ENCODE peak calls at places on chromosome 1, in eight cellular contexts. O is left ventricle myocardium inferior, W is hepatocyte, D is adrenal gland, J is iPS DF 6.9, C is tibial nerve, P is prostate gland, Y is GM23248. Z is an unnamed sample.

GRCh38 chr1:208159542-208160258 is 84.5 kb downstream of the PLXNA2 start:
- DNase-seq in P (no peak), Y (peak; percentile 80), W (peak; percentile 74), C (no peak), O (no peak), D (no peak), J (no peak), Z (no peak)

GRCh38 chr1:8162168-8162567 is 136.1 kb upstream of the ERRFI1 start:
- DNase-seq in D (no peak), P (no peak), J (no peak), Y (no peak), W (no peak), C (no peak), O (no peak), Z (no peak)

GRCh38 chr1:1425753-1426495 is 4.8 kb upstream of the ANKRD65 start:
- DNase-seq in W (no peak), P (no peak), D (no peak), C (no peak), Y (no peak), O (no peak), J (no peak), Z (peak; percentile 42)

GRCh38 chr1:212968385-212968863 is 18.1 kb downstream of the VASH2 start:
- DNase-seq in P (no peak), Y (no peak), O (no peak), J (no peak), W (no peak), D (no peak), C (no peak), Z (no peak)

GRCh38 chr1:85134583-85135455 is 66.0 kb downstream of the SYDE2 start:
- DNase-seq in O (no peak), J (no peak), Y (peak; percentile 75), D (peak; percentile 24), P (no peak), W (peak; percentile 64), C (no peak), Z (no peak)

GRCh38 chr1:11550664-11551283 is 71.8 kb downstream of the DISP3 start:
- DNase-seq in O (peak; percentile 42), Y (peak; percentile 83), D (peak; percentile 74), W (peak; percentile 92), C (no peak), P (peak; percentile 51), J (peak; percentile 70), Z (no peak)

GRCh38 chr1:22163578-22163977 is 20.7 kb upstream of the WNT4 start:
- DNase-seq in W (no peak), O (no peak), D (no peak), J (no peak), C (no peak), P (no peak), Y (no peak), Z (no peak)

GRCh38 chr1:236913371-236914037 is 90.7 kb downstream of the MT1HL1 start:
- DNase-seq in O (no peak), W (no peak), Y (peak; percentile 81), D (no peak), P (no peak), C (no peak), J (no peak), Z (no peak)

GRCh38 chr1:8113257-8114220 is 87.4 kb upstream of the ERRFI1 start:
- DNase-seq in J (no peak), P (no peak), C (no peak), O (no peak), Y (peak; percentile 37), W (no peak), D (no peak), Z (no peak)

GRCh38 chr1:71014110-71014509 is 33.5 kb downstream of the PTGER3 start:
- DNase-seq in W (no peak), J (no peak), P (no peak), D (no peak), O (no peak), C (no peak), Y (peak; percentile 32), Z (no peak)

GRCh38 chr1:17093822-17094393 is 25.3 kb downstream of the PADI2 start:
- DNase-seq in P (no peak), D (no peak), Y (no peak), J (no peak), C (no peak), O (no peak), W (no peak), Z (no peak)

GRCh38 chr1:162629651-162630050 is 2.6 kb upstream of the DDR2 start:
- DNase-seq in P (no peak), Y (peak; percentile 84), J (no peak), C (no peak), D (no peak), O (no peak), W (no peak), Z (no peak)

DNA sequence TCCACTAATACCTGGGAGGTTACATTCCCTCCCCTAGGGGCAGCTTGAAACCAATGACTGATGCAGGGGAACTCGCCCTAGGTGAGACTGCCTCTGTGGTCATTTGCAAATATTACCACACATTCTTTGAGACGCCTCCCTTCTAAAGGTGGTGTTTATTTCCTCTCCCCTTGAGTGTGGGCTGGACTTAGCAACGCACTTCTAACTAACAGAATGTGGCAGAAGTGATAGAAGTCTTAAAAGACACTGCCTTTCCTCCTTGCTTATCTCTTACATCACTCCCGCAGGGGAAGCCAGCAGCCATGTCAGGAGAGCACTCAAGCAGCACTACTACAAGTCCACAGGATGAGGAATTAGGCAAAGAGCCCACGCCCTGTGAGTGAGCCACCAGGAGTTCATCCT is 14.7 kb upstream of the MATN1 start:
- DNase-seq in W (no peak), O (no peak), Y (no peak), J (no peak), P (no peak), D (no peak), C (no peak), Z (no peak)
- H3K27ac ChIP-seq in W (peak overlapping the region; percentile 35), O (no peak overlapping the region), Y (no peak overlapping the region), J (no peak overlapping the region), P (no peak overlapping the region), D (no peak overlapping the region), C (no peak overlapping the region), Z (no peak overlapping the region)

GRCh38 chr1:231338270-231339128 is at the start of gene SPRTN:
- DNase-seq in J (no peak), P (no peak), Y (peak; percentile 49), D (no peak), W (no peak), O (no peak), C (no peak), Z (no peak)

GRCh38 chr1:231337472-231338269 is at the start of gene EXOC8:
- DNase-seq in C (peak; percentile 91), O (peak; percentile 93), J (peak; percentile 97), P (peak; percentile 92), Y (peak; percentile 98), W (peak; percentile 98), D (peak; percentile 97), Z (peak; percentile 99)

GRCh38 chr1:231335663-231336602 is 1.7 kb downstream of the EXOC8 start:
- DNase-seq in Y (peak; percentile 47), W (no peak), P (no peak), D (no peak), O (no peak), J (no peak), C (no peak), Z (no peak)

GRCh38 chr1:231337043-231337471 is 595 bp downstream of the EXOC8 start:
- DNase-seq in D (peak; percentile 34), P (no peak), C (no peak), J (no peak), W (no peak), Y (no peak), O (peak; percentile 29), Z (peak; percentile 64)

DNA sequence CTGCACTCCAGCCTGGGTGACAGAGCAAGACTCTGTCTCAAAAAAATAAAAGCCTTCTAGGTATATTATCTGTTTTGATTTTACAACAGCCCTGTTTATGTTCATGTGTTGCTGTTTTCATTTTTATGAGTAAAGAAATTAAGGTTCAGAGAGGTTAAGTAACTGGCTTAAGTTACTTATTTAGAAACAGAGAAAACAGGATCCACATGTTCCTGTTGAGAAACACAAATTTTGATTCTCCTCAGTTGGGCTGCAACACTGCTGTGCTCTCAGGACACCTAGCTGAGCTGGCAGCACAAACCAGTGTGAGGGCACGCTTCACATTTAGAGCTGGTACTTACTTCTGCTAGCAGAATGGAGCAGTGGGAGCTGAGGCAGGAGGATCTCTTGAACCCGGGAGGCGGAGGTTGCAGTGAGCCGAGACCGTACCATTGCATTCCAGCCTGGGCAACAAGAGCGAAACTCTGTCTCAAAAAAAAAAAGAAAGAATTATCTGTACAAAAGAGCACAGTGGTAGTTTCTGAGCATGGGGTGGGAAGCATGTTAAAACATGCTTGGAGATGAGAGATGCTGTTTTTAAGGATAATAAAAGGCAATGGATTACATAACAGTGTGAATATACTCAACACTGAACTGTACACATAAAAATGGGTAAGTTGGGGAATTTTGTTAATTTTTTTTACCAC is 2.4 kb downstream of the SPRTN start:
- DNase-seq in C (no peak), J (no peak), O (no peak), Y (no peak), D (no peak), P (no peak), W (no peak), Z (no peak)
- H3K36me3 ChIP-seq in C (peaks cover 33% of the 10 kb centered on the region), J (peaks cover 2% of the 10 kb centered on the region), O (peaks cover 10% of the 10 kb centered on the region), Y (peaks cover 4% of the 10 kb centered on the region), D (no peaks in the 10 kb centered on the region), P (no peaks in the 10 kb centered on the region), W (no peaks in the 10 kb centered on the region), Z (peaks cover 5% of the 10 kb centered on the region)

DNA sequence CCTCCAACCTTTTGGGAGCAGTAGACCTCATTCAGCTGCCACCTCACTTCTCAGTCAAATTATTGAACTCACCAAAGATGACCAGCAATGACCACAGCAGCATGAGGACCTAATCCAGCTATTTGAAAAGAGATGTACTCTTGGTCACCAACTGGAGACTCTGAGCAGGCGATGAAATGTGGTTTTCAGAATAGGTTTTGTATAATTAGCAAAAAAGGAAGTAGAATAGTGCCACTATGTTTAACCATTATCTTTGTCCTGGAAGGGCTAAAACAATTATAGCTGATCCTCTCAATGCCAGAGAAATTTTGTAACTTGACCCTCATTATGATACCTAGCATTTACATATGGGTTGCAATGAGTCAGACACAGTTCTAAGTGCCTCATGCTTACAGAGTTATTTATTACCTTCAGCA is at the start of gene FCRL2:
- DNase-seq in C (no peak), D (no peak), Y (no peak), J (no peak), O (no peak), P (no peak), W (no peak), Z (no peak)
- H3K4me1 ChIP-seq in C (no peaks in the 10 kb centered on the region), D (no peaks in the 10 kb centered on the region), Y (no peaks in the 10 kb centered on the region), J (no peaks in the 10 kb centered on the region), O (no peaks in the 10 kb centered on the region), P (no peaks in the 10 kb centered on the region), W (no peaks in the 10 kb centered on the region), Z (no peaks in the 10 kb centered on the region)

DNA sequence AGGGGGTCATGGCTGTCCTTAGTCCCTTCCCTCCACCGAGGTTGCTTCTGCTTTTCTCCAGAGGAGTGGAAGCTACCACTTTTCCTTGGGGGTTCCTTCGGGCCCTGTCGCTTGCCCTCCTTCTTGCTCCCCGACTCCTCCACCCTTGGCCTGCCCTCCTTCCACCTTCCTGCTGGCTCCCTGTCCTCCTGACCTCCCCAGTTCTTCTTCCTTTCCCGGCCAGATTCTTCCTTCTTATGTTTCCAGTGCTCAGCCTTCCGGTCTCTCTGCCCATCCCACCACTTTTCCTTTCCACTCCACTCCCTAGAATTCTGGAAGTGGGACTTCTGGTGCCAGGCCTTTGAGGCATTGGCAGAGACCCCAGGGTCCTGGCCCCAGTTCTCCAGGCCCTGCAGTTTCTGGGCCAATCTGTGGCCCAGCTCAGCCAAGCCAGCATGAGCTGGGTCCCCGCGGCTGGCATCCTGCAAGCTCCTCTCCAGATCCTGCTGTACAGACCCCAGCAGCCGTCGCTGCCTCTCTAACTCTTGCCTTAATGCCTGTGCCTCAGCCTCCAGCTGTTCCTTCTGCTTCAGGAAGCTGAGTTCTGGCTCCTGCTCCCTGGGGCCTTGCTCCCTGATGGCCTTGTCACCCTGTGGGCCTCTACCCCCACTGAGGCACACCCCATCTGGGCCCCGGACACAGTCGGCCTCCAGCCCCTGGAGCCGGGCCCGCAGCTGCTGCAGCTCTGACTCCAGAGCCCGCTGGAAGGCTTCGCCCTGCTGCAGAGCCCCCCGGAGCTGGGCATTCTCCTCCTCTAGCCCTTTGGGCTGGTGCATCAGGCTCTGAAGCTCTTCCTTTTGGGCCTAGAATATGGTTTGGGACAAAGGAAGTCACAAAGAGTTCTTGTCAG is 9.7 kb upstream of the PMVK start:
- DNase-seq in W (no peak), O (no peak), P (no peak), C (no peak), Y (no peak), D (no peak), J (no peak), Z (no peak)
- H3K27ac ChIP-seq in W (no peak overlapping the region), O (peak overlapping the region; percentile 33), P (no peak overlapping the region), C (no peak overlapping the region), Y (no peak overlapping the region), D (no peak overlapping the region), J (no peak overlapping the region), Z (no peak overlapping the region)